ENCODE peak calls at places on chromosome 16, in five cellular contexts. Z is HEK293T, T is HepG2, K is GM12878, D is K562. Y is an unnamed sample.

GRCh38 chr16:46690281-46691178 is 1.1 kb downstream of the ORC6 start:
- DNase-seq in Z (no peak), T (peak; percentile 79), K (no peak), D (no peak), Y (no peak)

GRCh38 chr16:11361751-11362742 is 16.8 kb downstream of the RMI2 start:
- DNase-seq in Z (peak; percentile 5), T (no peak), K (peak; percentile 45), D (no peak), Y (no peak)

GRCh38 chr16:89828870-89829629 is 775 bp downstream of the SPIRE2 start:
- DNase-seq in Z (no peak), T (no peak), K (no peak), D (no peak), Y (no peak)

GRCh38 chr16:11449716-11450115 is 104.5 kb downstream of the RMI2 start:
- DNase-seq in Z (no peak), T (no peak), K (no peak), D (no peak), Y (no peak)

GRCh38 chr16:19936431-19936830 is 51.8 kb upstream of the GPRC5B start:
- DNase-seq in Z (no peak), T (no peak), K (no peak), D (no peak), Y (no peak)

GRCh38 chr16:11106726-11107125 is 149.3 kb downstream of the SOCS1 start:
- DNase-seq in Z (no peak), T (no peak), K (no peak), D (no peak), Y (no peak)

GRCh38 chr16:17972460-17972943 is 364.0 kb downstream of the NPIPA8 start:
- DNase-seq in Z (no peak), T (no peak), K (no peak), D (no peak), Y (peak; percentile 88)

GRCh38 chr16:61929801-61930200 is 106.4 kb downstream of the CDH8 start:
- DNase-seq in Z (no peak), T (no peak), K (no peak), D (no peak), Y (no peak)

GRCh38 chr16:15739940-15740339 is 89.9 kb downstream of the NDE1 start:
- DNase-seq in Z (no peak), T (no peak), K (no peak), D (no peak), Y (no peak)

GRCh38 chr16:89658221-89658879 is 714 bp downstream of the SPATA33 start:
- DNase-seq in Z (peak; percentile 43), T (no peak), K (no peak), D (peak; percentile 46), Y (peak; percentile 71)

GRCh38 chr16:19589106-19589505 is 33.6 kb downstream of the VPS35L start:
- DNase-seq in Z (no peak), T (no peak), K (no peak), D (no peak), Y (no peak)

GRCh38 chr16:26606381-26607150 is 460.2 kb upstream of the C16orf82 start:
- DNase-seq in Z (no peak), T (no peak), K (no peak), D (no peak), Y (no peak)
- TF ChIP-seq FOXM1 in Z (no peak), T (no peak), K (no peak), D (no peak), Y (no peak)

GRCh38 chr16:85172465-85173071 is 60.3 kb upstream of the CIBAR2 start:
- DNase-seq in Z (peak; percentile 60), T (peak; percentile 75), K (no peak), D (peak; percentile 64), Y (peak; percentile 83)
- TF ChIP-seq FOXM1 in Z (no peak), T (no peak), K (no peak), D (no peak), Y (no peak)

GRCh38 chr16:56923481-56923880 is 8.5 kb upstream of the HERPUD1 start:
- DNase-seq in Z (no peak), T (no peak), K (no peak), D (no peak), Y (no peak)
- TF ChIP-seq FOXM1 in Z (no peak), T (no peak), K (no peak), D (no peak), Y (no peak)

GRCh38 chr16:81588326-81589081 is 143.9 kb downstream of the CMIP start:
- DNase-seq in Z (no peak), T (no peak), K (no peak), D (no peak), Y (no peak)

GRCh38 chr16:81586421-81586820 is 141.8 kb downstream of the CMIP start:
- DNase-seq in Z (no peak), T (no peak), K (no peak), D (no peak), Y (no peak)

GRCh38 chr16:81585785-81586184 is 141.2 kb downstream of the CMIP start:
- DNase-seq in Z (peak; percentile 61), T (peak; percentile 50), K (no peak), D (peak; percentile 73), Y (no peak)

GRCh38 chr16:81586976-81587625 is 142.5 kb downstream of the CMIP start:
- DNase-seq in Z (no peak), T (no peak), K (no peak), D (no peak), Y (no peak)

DNA sequence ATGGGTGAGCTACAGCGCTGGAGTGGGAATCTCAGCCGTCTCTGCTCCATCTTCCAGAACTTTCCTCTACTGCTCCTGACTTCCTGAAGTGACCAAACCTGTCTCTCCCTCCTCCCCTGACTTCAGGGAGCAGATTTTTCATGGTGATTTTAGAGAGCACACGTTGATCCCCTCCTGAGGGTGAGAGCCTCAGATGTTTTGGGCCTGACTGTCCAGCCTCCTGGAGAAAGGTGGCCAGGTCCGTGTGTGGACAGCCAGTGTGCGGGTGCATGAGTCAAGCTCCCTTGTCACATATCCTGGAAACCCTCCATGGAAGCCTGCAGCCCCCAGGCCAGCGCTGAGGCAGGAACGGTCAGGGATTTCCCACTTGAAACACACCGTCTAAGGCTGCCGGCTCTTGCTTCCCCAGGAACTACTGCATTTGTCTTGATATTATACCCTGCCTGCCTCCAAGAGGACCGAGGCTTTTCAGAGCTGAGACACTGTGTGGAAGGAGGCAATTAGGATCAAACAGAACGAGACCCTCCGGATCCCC is 143.1 kb downstream of the CMIP start:
- DNase-seq in Z (no peak), T (no peak), K (no peak), D (no peak), Y (no peak)
- TF ChIP-seq FOXM1 in Z (no peak), T (no peak), K (no peak), D (no peak), Y (no peak)

GRCh38 chr16:2152695-2153506 is 2.7 kb upstream of the TRAF7 start:
- DNase-seq in Z (no peak), T (peak; percentile 38), K (no peak), D (peak; percentile 43), Y (no peak)
- TF ChIP-seq FOXM1 in Z (no peak), T (no peak), K (no peak), D (no peak), Y (no peak)

GRCh38 chr16:87198881-87199280 is 118.3 kb downstream of the C16orf95 start:
- DNase-seq in Z (no peak), T (no peak), K (no peak), D (no peak), Y (peak; percentile 37)
- TF ChIP-seq FOXM1 in Z (no peak), T (no peak), K (no peak), D (no peak), Y (no peak)

GRCh38 chr16:67173808-67174705 is 3.7 kb downstream of the NOL3 start:
- DNase-seq in Z (no peak), T (peak; percentile 82), K (no peak), D (no peak), Y (peak; percentile 90)

GRCh38 chr16:67170948-67171649 is 761 bp downstream of the NOL3 start:
- DNase-seq in Z (no peak), T (peak; percentile 45), K (no peak), D (no peak), Y (no peak)

GRCh38 chr16:67170168-67170947 is at the start of gene NOL3:
- DNase-seq in Z (peak; percentile 62), T (peak; percentile 87), K (peak; percentile 58), D (peak; percentile 91), Y (peak; percentile 93)

GRCh38 chr16:67174706-67175231 is 4.4 kb downstream of the NOL3 start:
- DNase-seq in Z (no peak), T (no peak), K (no peak), D (no peak), Y (peak; percentile 46)

DNA sequence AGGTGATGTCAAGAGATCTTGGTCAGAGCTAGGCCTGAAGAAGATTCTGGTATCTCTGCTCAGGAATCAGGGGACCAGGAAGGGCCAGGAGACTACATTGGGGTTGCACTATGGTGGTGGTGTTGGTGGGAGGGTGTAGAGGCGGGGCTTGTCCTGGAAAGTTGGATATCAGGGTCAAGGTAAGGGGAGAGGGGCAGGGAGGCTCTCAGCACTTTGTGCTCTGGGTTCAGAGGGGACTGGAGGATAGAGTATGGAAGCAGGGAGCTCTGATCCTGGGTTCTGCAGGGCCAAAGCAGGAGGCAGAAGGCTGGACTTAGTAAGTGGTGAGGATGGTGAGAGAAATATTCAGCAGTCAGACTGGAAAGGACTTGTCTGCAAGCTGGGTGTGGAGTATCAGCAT is 3.0 kb downstream of the NOL3 start:
- DNase-seq in Z (no peak), T (no peak), K (no peak), D (no peak), Y (no peak)
- TF ChIP-seq FOXM1 in Z (no peak), T (no peak), K (no peak), D (no peak), Y (no peak)

DNA sequence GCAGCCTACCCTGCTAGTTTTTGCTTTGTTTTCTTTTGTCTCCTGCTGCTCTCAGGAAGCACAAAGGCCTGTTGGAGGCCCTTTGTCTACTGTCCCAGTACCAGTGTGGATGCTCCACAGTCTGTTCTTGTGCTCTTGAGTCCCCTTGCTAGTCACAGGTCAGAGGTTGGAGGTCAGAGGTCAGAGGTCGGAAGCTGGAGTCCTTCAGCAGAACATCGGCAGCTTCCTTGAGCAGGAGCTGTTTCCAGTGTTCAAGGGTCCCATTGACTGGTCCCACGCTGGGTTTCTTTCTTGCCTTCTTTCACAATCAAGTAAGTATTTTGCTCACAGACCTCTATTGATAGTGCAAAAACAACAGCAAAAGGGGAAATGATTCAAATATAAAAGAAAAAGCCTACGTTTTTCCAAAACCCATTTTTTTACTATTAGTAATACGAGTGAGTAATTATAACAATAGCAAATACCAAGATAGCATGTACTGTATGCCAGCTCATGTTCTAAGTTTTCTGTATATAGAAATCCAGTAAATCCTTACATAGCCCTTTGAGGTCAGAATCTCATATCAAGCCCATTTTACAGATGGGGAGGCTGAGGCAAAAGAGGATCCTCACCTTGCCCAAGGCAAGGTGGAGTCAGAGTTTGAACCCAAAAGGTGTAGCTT is 10.9 kb upstream of the IL34 start:
- DNase-seq in Z (no peak), T (no peak), K (no peak), D (no peak), Y (no peak)
- TF ChIP-seq FOXM1 in Z (no peak), T (no peak), K (no peak), D (no peak), Y (no peak)

GRCh38 chr16:57242650-57243049 is 2.4 kb upstream of the ARL2BP start:
- DNase-seq in Z (no peak), T (no peak), K (no peak), D (no peak), Y (no peak)

GRCh38 chr16:57244767-57245471 is at the start of gene ARL2BP:
- DNase-seq in Z (peak; percentile 99), T (peak; percentile 96), K (peak; percentile 84), D (peak; percentile 100), Y (peak; percentile 99)

GRCh38 chr16:57244463-57244766 is 644 bp upstream of the ARL2BP start:
- DNase-seq in Z (no peak), T (no peak), K (no peak), D (no peak), Y (no peak)

GRCh38 chr16:57240872-57241271 is 4.2 kb upstream of the ARL2BP start:
- DNase-seq in Z (no peak), T (no peak), K (no peak), D (no peak), Y (no peak)

GRCh38 chr16:57245472-57246113 is 534 bp downstream of the ARL2BP start:
- DNase-seq in Z (peak; percentile 43), T (no peak), K (no peak), D (no peak), Y (peak; percentile 62)
- TF ChIP-seq FOXM1 in Z (no peak), T (no peak), K (no peak), D (no peak), Y (no peak)

Y was measured in SK-N-SH.